ENCODE peak calls at places on chromosome 17, in four cellular contexts. J is WTC11, R is HepG2, Z is A549. L is an unnamed sample.

GRCh38 chr17:68461589-68461988 is 4.3 kb upstream of the WIPI1 start:
- DNase-seq in J (no peak), R (no peak), Z (no peak), L (no peak)

GRCh38 chr17:63647065-63647725 is 25.0 kb downstream of the MAP3K3 start:
- DNase-seq in Z (no peak), J (no peak), R (no peak), L (no peak)

GRCh38 chr17:61575352-61575975 is 15.6 kb downstream of the NACA2 start:
- DNase-seq in Z (no peak), R (no peak), J (no peak), L (no peak)

GRCh38 chr17:81966343-81967243 is 5.6 kb upstream of the NOTUM start:
- DNase-seq in J (peak; percentile 69), Z (no peak), R (peak; percentile 89), L (no peak)

GRCh38 chr17:52159159-52159809 is 770 bp upstream of the CA10 start:
- DNase-seq in J (no peak), R (no peak), Z (no peak), L (no peak)

GRCh38 chr17:1714980-1715802 is 5.0 kb upstream of the TLCD2 start:
- DNase-seq in R (peak; percentile 84), J (peak; percentile 60), Z (peak; percentile 90), L (peak; percentile 93)

GRCh38 chr17:70984873-70985272 is 815.5 kb downstream of the KCNJ2 start:
- DNase-seq in J (no peak), Z (no peak), R (no peak), L (no peak)

GRCh38 chr17:57468932-57469775 is 212.8 kb downstream of the MSI2 start:
- DNase-seq in R (peak; percentile 66), Z (no peak), J (no peak), L (no peak)

GRCh38 chr17:73262676-73263642 is 1.3 kb upstream of the CPSF4L start:
- DNase-seq in J (no peak), Z (no peak), R (peak; percentile 80), L (no peak)

GRCh38 chr17:14156689-14157088 is 80.0 kb downstream of the CDRT15 start:
- DNase-seq in J (no peak), R (peak; percentile 83), Z (no peak), L (no peak)

GRCh38 chr17:1710807-1711553 is 803 bp upstream of the TLCD2 start:
- DNase-seq in J (peak; percentile 45), R (no peak), Z (peak; percentile 45), L (no peak)

GRCh38 chr17:33049781-33050414 is 58.3 kb downstream of the SPACA3 start:
- DNase-seq in Z (peak; percentile 59), R (peak; percentile 44), J (peak; percentile 72), L (peak; percentile 82)

GRCh38 chr17:61411114-61411943 is 11.7 kb downstream of the TBX2 start:
- DNase-seq in R (no peak), J (peak; percentile 61), Z (peak; percentile 49), L (no peak)

GRCh38 chr17:50087912-50088405 is 7.2 kb upstream of the PDK2 start:
- DNase-seq in R (no peak), J (no peak), Z (no peak), L (no peak)

GRCh38 chr17:42111901-42112551 is 488 bp downstream of the DHX58 start:
- DNase-seq in Z (no peak), R (no peak), J (no peak), L (no peak)

GRCh38 chr17:6163632-6164319 is 93.6 kb downstream of the WSCD1 start:
- DNase-seq in Z (no peak), R (no peak), J (no peak), L (no peak)

GRCh38 chr17:32546031-32546444 is 59.2 kb downstream of the CDK5R1 start:
- DNase-seq in Z (no peak), J (peak; percentile 25), R (no peak), L (no peak)

GRCh38 chr17:64269687-64270649 is 6.9 kb upstream of the TEX2 start:
- DNase-seq in Z (no peak), J (no peak), R (no peak), L (no peak)

GRCh38 chr17:42748202-42748905 is 3.5 kb upstream of the EZH1 start:
- DNase-seq in R (no peak), Z (no peak), J (no peak), L (no peak)

GRCh38 chr17:181213-182163 is at the start of gene DOC2B:
- DNase-seq in Z (no peak), R (no peak), J (peak; percentile 54), L (no peak)

GRCh38 chr17:29043539-29044165 is 711 bp downstream of the PIPOX start:
- DNase-seq in Z (no peak), J (no peak), R (no peak), L (no peak)

GRCh38 chr17:78241277-78242023 is 10.0 kb downstream of the TMEM235 start:
- DNase-seq in J (no peak), Z (peak; percentile 93), R (peak; percentile 96), L (peak; percentile 86)

GRCh38 chr17:1787301-1787902 is 25.5 kb downstream of the SERPINF1 start:
- DNase-seq in R (peak; percentile 29), J (no peak), Z (peak; percentile 87), L (no peak)

GRCh38 chr17:67679721-67680120 is 38.0 kb upstream of the NOL11 start:
- DNase-seq in R (no peak), J (no peak), Z (no peak), L (no peak)

GRCh38 chr17:42809250-42809649 is 10.6 kb downstream of the CNTD1 start:
- DNase-seq in Z (peak; percentile 27), J (no peak), R (no peak), L (no peak)

GRCh38 chr17:50618941-50619340 is 15.7 kb upstream of the ABCC3 start:
- DNase-seq in Z (no peak), J (no peak), R (no peak), L (no peak)

GRCh38 chr17:61803796-61804195 is 59.5 kb downstream of the BRIP1 start:
- DNase-seq in J (no peak), R (no peak), Z (no peak), L (no peak)

GRCh38 chr17:81345211-81346089 is 49.8 kb upstream of the BAHCC1 start:
- DNase-seq in Z (peak; percentile 91), R (peak; percentile 72), J (peak; percentile 82), L (peak; percentile 79)

GRCh38 chr17:20083460-20083859 is 74.3 kb downstream of the SPECC1 start:
- DNase-seq in J (no peak), Z (no peak), R (no peak), L (no peak)

GRCh38 chr17:30235386-30236296 is at the start of gene SLC6A4:
- DNase-seq in Z (no peak), J (peak; percentile 39), R (no peak), L (peak; percentile 50)

GRCh38 chr17:30236807-30237206 is 1.3 kb upstream of the SLC6A4 start:
- DNase-seq in R (peak; percentile 40), J (peak; percentile 75), Z (peak; percentile 70), L (no peak)

GRCh38 chr17:30236297-30236624 is 764 bp upstream of the SLC6A4 start:
- DNase-seq in Z (no peak), R (no peak), J (no peak), L (no peak)

GRCh38 chr17:30234296-30234695 is 1.2 kb downstream of the SLC6A4 start:
- DNase-seq in Z (no peak), J (no peak), R (no peak), L (no peak)

DNA sequence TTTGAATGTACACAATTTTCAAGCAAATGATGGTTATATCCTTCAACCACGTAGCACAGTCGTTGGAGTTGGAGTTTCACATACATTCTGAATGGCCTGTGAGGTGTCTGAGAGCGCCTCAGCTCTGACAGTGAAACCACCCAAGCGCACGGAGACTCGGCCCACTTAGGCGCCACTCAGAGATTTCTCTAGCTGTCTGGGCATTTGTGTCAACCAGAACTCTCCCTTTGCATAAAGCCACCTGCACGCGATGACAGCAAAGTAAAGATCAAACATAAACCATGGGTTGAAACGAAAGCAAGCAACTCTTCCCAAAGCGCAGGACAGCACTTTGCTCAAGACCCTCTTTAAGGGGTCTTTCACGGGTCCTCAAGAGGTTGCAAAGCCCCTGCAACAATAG is 543 bp downstream of the SLC6A4 start:
- DNase-seq in Z (no peak), J (no peak), R (no peak), L (no peak)
- TF ChIP-seq NR3C1 in Z (no peak), J (no peak), R (no peak), L (no peak)

GRCh38 chr17:66285149-66285548 is 17.3 kb upstream of the PRKCA start:
- DNase-seq in R (no peak), J (no peak), Z (no peak), L (no peak)

GRCh38 chr17:66287911-66288310 is 14.5 kb upstream of the PRKCA start:
- DNase-seq in R (no peak), Z (peak; percentile 62), J (no peak), L (no peak)

GRCh38 chr17:66292351-66292750 is 10.1 kb upstream of the PRKCA start:
- DNase-seq in R (no peak), J (no peak), Z (no peak), L (no peak)

GRCh38 chr17:66290097-66290722 is 12.2 kb upstream of the PRKCA start:
- DNase-seq in Z (no peak), R (peak; percentile 53), J (no peak), L (peak; percentile 50)
- TF ChIP-seq NR3C1 in Z (no peak), R (no peak), J (no peak), L (no peak)

DNA sequence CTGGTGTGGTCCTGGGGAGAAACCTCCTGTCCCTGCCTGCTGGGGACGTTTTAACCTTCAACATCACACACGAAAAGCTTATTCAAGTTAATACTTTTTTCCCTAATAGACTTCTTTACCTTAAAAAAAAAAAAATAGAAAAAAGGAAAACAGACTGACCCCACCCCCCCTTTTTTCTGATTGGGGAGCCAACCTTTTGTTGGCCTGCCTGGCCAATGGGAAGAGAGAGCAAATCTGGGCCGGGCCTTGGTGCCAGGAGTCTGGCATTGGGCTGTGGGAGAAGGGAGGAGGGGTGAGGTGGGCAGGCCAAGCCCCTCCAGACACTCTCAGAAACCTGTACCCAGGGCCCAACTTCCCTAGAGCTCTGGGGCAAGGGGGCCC is 3.0 kb downstream of the CBX8 start:
- DNase-seq in R (no peak), Z (peak; percentile 87), J (peak; percentile 63), L (peak; percentile 76)
- TF ChIP-seq NR3C1 in R (no peak), Z (no peak), J (no peak), L (no peak)

GRCh38 chr17:35373532-35373983 is at the start of gene SLFN11:
- DNase-seq in Z (peak; percentile 88), R (no peak), J (no peak), L (no peak)
- TF ChIP-seq NR3C1 in Z (no peak), R (no peak), J (no peak), L (no peak)

GRCh38 chr17:37747222-37747621 is 2.4 kb upstream of the HNF1B start:
- DNase-seq in R (no peak), J (no peak), Z (no peak), L (no peak)
- TF ChIP-seq NR3C1 in R (no peak), J (no peak), Z (no peak), L (no peak)

DNA sequence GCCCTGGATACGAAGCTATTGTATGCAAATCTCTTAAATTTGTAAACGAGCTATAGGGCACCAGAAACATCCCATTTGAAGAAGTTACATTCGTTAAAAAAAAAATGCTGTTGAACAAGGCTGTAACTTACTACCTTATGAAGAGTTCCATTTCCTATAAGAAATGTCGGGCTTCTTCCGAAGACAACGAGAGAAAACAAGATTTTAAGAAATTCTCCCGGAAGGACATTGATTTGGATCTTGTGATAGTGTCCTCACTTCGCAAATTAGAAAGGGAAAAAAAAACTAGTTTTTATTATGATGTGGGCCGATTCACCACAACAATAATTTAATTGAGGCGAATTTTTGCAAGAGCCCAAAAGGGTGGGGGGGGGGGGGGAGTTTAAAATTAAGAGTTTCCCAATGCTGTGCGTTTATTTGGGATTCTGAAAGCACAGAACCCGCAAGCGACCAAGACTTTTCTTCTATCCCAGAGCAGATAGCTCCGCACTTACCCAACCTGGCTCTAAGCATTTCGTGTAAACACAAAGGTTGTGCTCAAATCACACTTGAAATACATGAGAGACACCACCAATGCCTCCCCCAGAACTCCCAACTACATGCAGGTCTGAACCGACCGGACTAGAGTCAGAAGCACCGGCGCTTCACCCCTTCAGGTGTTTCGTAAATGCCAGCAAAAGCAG is 1.4 kb upstream of the SOX9 start:
- DNase-seq in R (no peak), J (no peak), Z (no peak), L (no peak)
- TF ChIP-seq NR3C1 in R (no peak), J (no peak), Z (no peak), L (no peak)

L was measured in K562.